ENCODE peak calls at places on chromosome X, in five cellular contexts. T, O, W, Y and E are unnamed samples.

GRCh38 chrX:2848806-2849420 is 20.2 kb downstream of the GYG2 start:
- DNase-seq in W (no peak), Y (no peak), T (no peak), O (peak), E (no peak)

GRCh38 chrX:33357606-33358005 is 146.3 kb upstream of the DMD start:
- DNase-seq in T (no peak), Y (no peak), W (no peak), O (no peak), E (peak)

GRCh38 chrX:91414710-91415109 is 19.9 kb upstream of the PABPC5 start:
- DNase-seq in T (peak), Y (no peak), W (no peak), O (peak), E (peak)

GRCh38 chrX:40945366-40945713 is 139.9 kb upstream of the USP9X start:
- DNase-seq in Y (no peak), W (peak), T (peak), O (no peak), E (no peak)

GRCh38 chrX:23656684-23657083 is 10.6 kb upstream of the PRDX4 start:
- DNase-seq in Y (no peak), T (no peak), O (no peak), W (no peak), E (no peak)

GRCh38 chrX:15072880-15073279 is 197.0 kb downstream of the ASB9 start:
- DNase-seq in W (no peak), O (no peak), Y (no peak), T (no peak), E (no peak)

GRCh38 chrX:103453655-103454054 is 65.6 kb downstream of the RAB40A start:
- DNase-seq in W (peak), O (no peak), T (no peak), Y (no peak), E (no peak)

GRCh38 chrX:40035726-40036125 is 62.0 kb downstream of the BCOR start:
- DNase-seq in W (no peak), O (no peak), Y (no peak), T (no peak), E (no peak)

GRCh38 chrX:7689791-7690412 is 153.1 kb upstream of the VCX start:
- DNase-seq in O (no peak), W (no peak), Y (no peak), T (no peak), E (no peak)

GRCh38 chrX:107825698-107826285 is at the start of gene MID2:
- DNase-seq in O (peak), T (peak), Y (peak), W (no peak), E (peak)

GRCh38 chrX:13898084-13898483 is 81.2 kb upstream of the GPM6B start:
- DNase-seq in W (no peak), O (peak), Y (no peak), T (peak), E (no peak)